ENCODE peak calls at places on chromosomes 3 and 15, in four cellular contexts. One of them, this sample, is unnamed.

GRCh38 chr3:194872669-194872977 is 186.9 kb downstream of the FAM43A start:
- DNase-seq in stimulated activated CD4-positive, alpha-beta T cell treated with anti-CD3 and anti-CD28 coated beads, Interleukin-12 subunit alpha, Interleukin-12 subunit beta, amount 100 ng/mL, for 48 hours: no peak
- DNase-seq in Right ventricle myocardium inferior: no peak
- DNase-seq in ACHN: no peak
- DNase-seq in this sample: no peak

GRCh38 chr15:63973212-63974009 is 72.9 kb downstream of the DAPK2 start:
- DNase-seq in Right ventricle myocardium inferior: no peak
- DNase-seq in ACHN: no peak
- DNase-seq in stimulated activated CD4-positive, alpha-beta T cell treated with anti-CD3 and anti-CD28 coated beads, Interleukin-12 subunit alpha, Interleukin-12 subunit beta, amount 100 ng/mL, for 48 hours: no peak
- DNase-seq in this sample: no peak

GRCh38 chr3:115931581-115931980 is 308.3 kb downstream of the GAP43 start:
- DNase-seq in stimulated activated CD4-positive, alpha-beta T cell treated with anti-CD3 and anti-CD28 coated beads, Interleukin-12 subunit alpha, Interleukin-12 subunit beta, amount 100 ng/mL, for 48 hours: no peak
- DNase-seq in ACHN: no peak
- DNase-seq in Right ventricle myocardium inferior: no peak
- DNase-seq in this sample: no peak

GRCh38 chr15:80174017-80174746 is 21.4 kb downstream of the FAH start:
- DNase-seq in Right ventricle myocardium inferior: no peak
- DNase-seq in ACHN: no peak
- DNase-seq in stimulated activated CD4-positive, alpha-beta T cell treated with anti-CD3 and anti-CD28 coated beads, Interleukin-12 subunit alpha, Interleukin-12 subunit beta, amount 100 ng/mL, for 48 hours: no peak
- DNase-seq in this sample: no peak

GRCh38 chr3:176905331-176905730 is 292.0 kb downstream of the TBL1XR1 start:
- DNase-seq in stimulated activated CD4-positive, alpha-beta T cell treated with anti-CD3 and anti-CD28 coated beads, Interleukin-12 subunit alpha, Interleukin-12 subunit beta, amount 100 ng/mL, for 48 hours: no peak
- DNase-seq in ACHN: no peak
- DNase-seq in Right ventricle myocardium inferior: no peak
- DNase-seq in this sample: no peak

GRCh38 chr3:19937459-19938362 is 3.7 kb upstream of the EFHB start:
- DNase-seq in ACHN: no peak
- DNase-seq in Right ventricle myocardium inferior: no peak
- DNase-seq in stimulated activated CD4-positive, alpha-beta T cell treated with anti-CD3 and anti-CD28 coated beads, Interleukin-12 subunit alpha, Interleukin-12 subunit beta, amount 100 ng/mL, for 48 hours: no peak
- DNase-seq in this sample: no peak

GRCh38 chr15:80693682-80694623 is 1.2 kb upstream of the ABHD17C start:
- DNase-seq in stimulated activated CD4-positive, alpha-beta T cell treated with anti-CD3 and anti-CD28 coated beads, Interleukin-12 subunit alpha, Interleukin-12 subunit beta, amount 100 ng/mL, for 48 hours: no peak
- DNase-seq in Right ventricle myocardium inferior: no peak
- DNase-seq in ACHN: peak; percentile 1
- DNase-seq in this sample: no peak

GRCh38 chr3:194054941-194055340 is 81.0 kb upstream of the HES1 start:
- DNase-seq in Right ventricle myocardium inferior: peak; percentile 32
- DNase-seq in stimulated activated CD4-positive, alpha-beta T cell treated with anti-CD3 and anti-CD28 coated beads, Interleukin-12 subunit alpha, Interleukin-12 subunit beta, amount 100 ng/mL, for 48 hours: no peak
- DNase-seq in ACHN: no peak
- DNase-seq in this sample: no peak

GRCh38 chr15:65165875-65166274 is 19.3 kb downstream of the CLPX start:
- DNase-seq in stimulated activated CD4-positive, alpha-beta T cell treated with anti-CD3 and anti-CD28 coated beads, Interleukin-12 subunit alpha, Interleukin-12 subunit beta, amount 100 ng/mL, for 48 hours: no peak
- DNase-seq in ACHN: no peak
- DNase-seq in Right ventricle myocardium inferior: no peak
- DNase-seq in this sample: no peak

GRCh38 chr3:62607287-62608029 is 234.1 kb upstream of the FEZF2 start:
- DNase-seq in ACHN: peak; percentile 10
- DNase-seq in Right ventricle myocardium inferior: peak; percentile 58
- DNase-seq in stimulated activated CD4-positive, alpha-beta T cell treated with anti-CD3 and anti-CD28 coated beads, Interleukin-12 subunit alpha, Interleukin-12 subunit beta, amount 100 ng/mL, for 48 hours: no peak
- DNase-seq in this sample: no peak

GRCh38 chr3:168828943-168829342 is 733.2 kb upstream of the GOLIM4 start:
- DNase-seq in ACHN: no peak
- DNase-seq in stimulated activated CD4-positive, alpha-beta T cell treated with anti-CD3 and anti-CD28 coated beads, Interleukin-12 subunit alpha, Interleukin-12 subunit beta, amount 100 ng/mL, for 48 hours: no peak
- DNase-seq in Right ventricle myocardium inferior: no peak
- DNase-seq in this sample: no peak

GRCh38 chr3:107227091-107227490 is 150.1 kb upstream of the CCDC54 start:
- DNase-seq in ACHN: no peak
- DNase-seq in stimulated activated CD4-positive, alpha-beta T cell treated with anti-CD3 and anti-CD28 coated beads, Interleukin-12 subunit alpha, Interleukin-12 subunit beta, amount 100 ng/mL, for 48 hours: no peak
- DNase-seq in Right ventricle myocardium inferior: no peak
- DNase-seq in this sample: no peak

GRCh38 chr3:37995652-37996641 is 5.4 kb downstream of the VILL start:
- DNase-seq in Right ventricle myocardium inferior: no peak
- DNase-seq in stimulated activated CD4-positive, alpha-beta T cell treated with anti-CD3 and anti-CD28 coated beads, Interleukin-12 subunit alpha, Interleukin-12 subunit beta, amount 100 ng/mL, for 48 hours: no peak
- DNase-seq in ACHN: no peak
- DNase-seq in this sample: no peak

GRCh38 chr15:85124173-85124572 is 142.5 kb downstream of the PDE8A start:
- DNase-seq in Right ventricle myocardium inferior: no peak
- DNase-seq in ACHN: no peak
- DNase-seq in stimulated activated CD4-positive, alpha-beta T cell treated with anti-CD3 and anti-CD28 coated beads, Interleukin-12 subunit alpha, Interleukin-12 subunit beta, amount 100 ng/mL, for 48 hours: no peak
- DNase-seq in this sample: no peak

GRCh38 chr15:85044251-85044853 is 62.7 kb downstream of the PDE8A start:
- DNase-seq in stimulated activated CD4-positive, alpha-beta T cell treated with anti-CD3 and anti-CD28 coated beads, Interleukin-12 subunit alpha, Interleukin-12 subunit beta, amount 100 ng/mL, for 48 hours: peak; percentile 23
- DNase-seq in Right ventricle myocardium inferior: no peak
- DNase-seq in ACHN: peak; percentile 59
- DNase-seq in this sample: peak; percentile 11

GRCh38 chr3:31462050-31462569 is 70.6 kb upstream of the STT3B start:
- DNase-seq in ACHN: no peak
- DNase-seq in Right ventricle myocardium inferior: no peak
- DNase-seq in stimulated activated CD4-positive, alpha-beta T cell treated with anti-CD3 and anti-CD28 coated beads, Interleukin-12 subunit alpha, Interleukin-12 subunit beta, amount 100 ng/mL, for 48 hours: peak; percentile 8
- DNase-seq in this sample: peak; percentile 38

GRCh38 chr3:126245811-126246727 is 65.7 kb upstream of the ALDH1L1 start:
- DNase-seq in ACHN: peak; percentile 49
- DNase-seq in stimulated activated CD4-positive, alpha-beta T cell treated with anti-CD3 and anti-CD28 coated beads, Interleukin-12 subunit alpha, Interleukin-12 subunit beta, amount 100 ng/mL, for 48 hours: no peak
- DNase-seq in Right ventricle myocardium inferior: peak; percentile 72
- DNase-seq in this sample: peak; percentile 48

GRCh38 chr15:77898811-77899730 is 178.4 kb downstream of the TBC1D2B start:
- DNase-seq in ACHN: no peak
- DNase-seq in Right ventricle myocardium inferior: peak; percentile 72
- DNase-seq in stimulated activated CD4-positive, alpha-beta T cell treated with anti-CD3 and anti-CD28 coated beads, Interleukin-12 subunit alpha, Interleukin-12 subunit beta, amount 100 ng/mL, for 48 hours: no peak
- DNase-seq in this sample: no peak

GRCh38 chr15:60477991-60478632 is 830 bp downstream of the ICE2 start:
- DNase-seq in stimulated activated CD4-positive, alpha-beta T cell treated with anti-CD3 and anti-CD28 coated beads, Interleukin-12 subunit alpha, Interleukin-12 subunit beta, amount 100 ng/mL, for 48 hours: no peak
- DNase-seq in ACHN: peak; percentile 31
- DNase-seq in Right ventricle myocardium inferior: no peak
- DNase-seq in this sample: no peak

GRCh38 chr3:156561533-156561932 is 6.6 kb upstream of the SSR3 start:
- DNase-seq in Right ventricle myocardium inferior: no peak
- DNase-seq in ACHN: no peak
- DNase-seq in stimulated activated CD4-positive, alpha-beta T cell treated with anti-CD3 and anti-CD28 coated beads, Interleukin-12 subunit alpha, Interleukin-12 subunit beta, amount 100 ng/mL, for 48 hours: no peak
- DNase-seq in this sample: no peak

GRCh38 chr3:151210676-151211381 is 7.8 kb upstream of the GPR171 start:
- DNase-seq in stimulated activated CD4-positive, alpha-beta T cell treated with anti-CD3 and anti-CD28 coated beads, Interleukin-12 subunit alpha, Interleukin-12 subunit beta, amount 100 ng/mL, for 48 hours: no peak
- DNase-seq in Right ventricle myocardium inferior: no peak
- DNase-seq in ACHN: peak; percentile 34
- DNase-seq in this sample: peak; percentile 15

GRCh38 chr15:58369956-58370355 is 61.8 kb upstream of the LIPC start:
- DNase-seq in stimulated activated CD4-positive, alpha-beta T cell treated with anti-CD3 and anti-CD28 coated beads, Interleukin-12 subunit alpha, Interleukin-12 subunit beta, amount 100 ng/mL, for 48 hours: no peak
- DNase-seq in ACHN: no peak
- DNase-seq in Right ventricle myocardium inferior: no peak
- DNase-seq in this sample: no peak

GRCh38 chr3:45546636-45547201 is 47.8 kb upstream of the LIMD1 start:
- DNase-seq in ACHN: no peak
- DNase-seq in stimulated activated CD4-positive, alpha-beta T cell treated with anti-CD3 and anti-CD28 coated beads, Interleukin-12 subunit alpha, Interleukin-12 subunit beta, amount 100 ng/mL, for 48 hours: peak; percentile 37
- DNase-seq in Right ventricle myocardium inferior: no peak
- DNase-seq in this sample: no peak

GRCh38 chr3:135368781-135369180 is 573.7 kb downstream of the EPHB1 start:
- DNase-seq in ACHN: no peak
- DNase-seq in stimulated activated CD4-positive, alpha-beta T cell treated with anti-CD3 and anti-CD28 coated beads, Interleukin-12 subunit alpha, Interleukin-12 subunit beta, amount 100 ng/mL, for 48 hours: no peak
- DNase-seq in Right ventricle myocardium inferior: no peak
- DNase-seq in this sample: no peak

GRCh38 chr15:45393851-45394250 is 15.5 kb upstream of the GATM start:
- DNase-seq in stimulated activated CD4-positive, alpha-beta T cell treated with anti-CD3 and anti-CD28 coated beads, Interleukin-12 subunit alpha, Interleukin-12 subunit beta, amount 100 ng/mL, for 48 hours: no peak
- DNase-seq in ACHN: peak; percentile 16
- DNase-seq in Right ventricle myocardium inferior: no peak
- DNase-seq in this sample: no peak

GRCh38 chr3:42264399-42265058 is 1.5 kb downstream of the CCK start:
- DNase-seq in ACHN: no peak
- DNase-seq in stimulated activated CD4-positive, alpha-beta T cell treated with anti-CD3 and anti-CD28 coated beads, Interleukin-12 subunit alpha, Interleukin-12 subunit beta, amount 100 ng/mL, for 48 hours: no peak
- DNase-seq in Right ventricle myocardium inferior: peak; percentile 71
- DNase-seq in this sample: no peak

GRCh38 chr3:125281411-125281810 is 68.9 kb upstream of the SLC12A8 start:
- DNase-seq in Right ventricle myocardium inferior: no peak
- DNase-seq in ACHN: no peak
- DNase-seq in stimulated activated CD4-positive, alpha-beta T cell treated with anti-CD3 and anti-CD28 coated beads, Interleukin-12 subunit alpha, Interleukin-12 subunit beta, amount 100 ng/mL, for 48 hours: no peak
- DNase-seq in this sample: no peak

GRCh38 chr15:72585659-72586058 is 68.8 kb upstream of the GOLGA6B start:
- DNase-seq in ACHN: peak; percentile 30
- DNase-seq in stimulated activated CD4-positive, alpha-beta T cell treated with anti-CD3 and anti-CD28 coated beads, Interleukin-12 subunit alpha, Interleukin-12 subunit beta, amount 100 ng/mL, for 48 hours: no peak
- DNase-seq in Right ventricle myocardium inferior: no peak
- DNase-seq in this sample: no peak

GRCh38 chr3:45972534-45973402 is 22.9 kb downstream of the FYCO1 start:
- DNase-seq in Right ventricle myocardium inferior: no peak
- DNase-seq in stimulated activated CD4-positive, alpha-beta T cell treated with anti-CD3 and anti-CD28 coated beads, Interleukin-12 subunit alpha, Interleukin-12 subunit beta, amount 100 ng/mL, for 48 hours: no peak
- DNase-seq in ACHN: peak; percentile 34
- DNase-seq in this sample: peak; percentile 95

GRCh38 chr15:50687302-50687902 is 805 bp upstream of the TRPM7 start:
- DNase-seq in Right ventricle myocardium inferior: no peak
- DNase-seq in ACHN: no peak
- DNase-seq in stimulated activated CD4-positive, alpha-beta T cell treated with anti-CD3 and anti-CD28 coated beads, Interleukin-12 subunit alpha, Interleukin-12 subunit beta, amount 100 ng/mL, for 48 hours: no peak
- DNase-seq in this sample: no peak

GRCh38 chr15:29470311-29470710 is 200.7 kb upstream of the NSMCE3 start:
- DNase-seq in ACHN: no peak
- DNase-seq in stimulated activated CD4-positive, alpha-beta T cell treated with anti-CD3 and anti-CD28 coated beads, Interleukin-12 subunit alpha, Interleukin-12 subunit beta, amount 100 ng/mL, for 48 hours: no peak
- DNase-seq in Right ventricle myocardium inferior: no peak
- DNase-seq in this sample: no peak

GRCh38 chr15:63605816-63606215 is 8.6 kb downstream of the FBXL22 start:
- DNase-seq in Right ventricle myocardium inferior: no peak
- DNase-seq in stimulated activated CD4-positive, alpha-beta T cell treated with anti-CD3 and anti-CD28 coated beads, Interleukin-12 subunit alpha, Interleukin-12 subunit beta, amount 100 ng/mL, for 48 hours: peak; percentile 35
- DNase-seq in ACHN: no peak
- DNase-seq in this sample: peak; percentile 80

GRCh38 chr3:66712210-66712609 is 211.4 kb upstream of the LRIG1 start:
- DNase-seq in ACHN: no peak
- DNase-seq in stimulated activated CD4-positive, alpha-beta T cell treated with anti-CD3 and anti-CD28 coated beads, Interleukin-12 subunit alpha, Interleukin-12 subunit beta, amount 100 ng/mL, for 48 hours: no peak
- DNase-seq in Right ventricle myocardium inferior: no peak
- DNase-seq in this sample: no peak

GRCh38 chr3:107065094-107065861 is 312.0 kb upstream of the CCDC54 start:
- DNase-seq in ACHN: no peak
- DNase-seq in stimulated activated CD4-positive, alpha-beta T cell treated with anti-CD3 and anti-CD28 coated beads, Interleukin-12 subunit alpha, Interleukin-12 subunit beta, amount 100 ng/mL, for 48 hours: no peak
- DNase-seq in Right ventricle myocardium inferior: no peak
- DNase-seq in this sample: no peak

GRCh38 chr15:73240864-73241499 is 127.8 kb downstream of the HCN4 start:
- DNase-seq in ACHN: peak; percentile 63
- DNase-seq in stimulated activated CD4-positive, alpha-beta T cell treated with anti-CD3 and anti-CD28 coated beads, Interleukin-12 subunit alpha, Interleukin-12 subunit beta, amount 100 ng/mL, for 48 hours: peak; percentile 65
- DNase-seq in Right ventricle myocardium inferior: no peak
- DNase-seq in this sample: peak; percentile 64

GRCh38 chr15:38748710-38749109 is 184.1 kb upstream of the RASGRP1 start:
- DNase-seq in Right ventricle myocardium inferior: no peak
- DNase-seq in ACHN: no peak
- DNase-seq in stimulated activated CD4-positive, alpha-beta T cell treated with anti-CD3 and anti-CD28 coated beads, Interleukin-12 subunit alpha, Interleukin-12 subunit beta, amount 100 ng/mL, for 48 hours: no peak
- DNase-seq in this sample: no peak